ENCODE peak calls at places on chromosomes 16 and 17, in four cellular contexts. N is AG09319, G is GM20000, B is cardiac muscle cell. U is an unnamed sample.

GRCh38 chr17:38656959-38657823 is 17.6 kb downstream of the EPOP start:
- DNase-seq in N (no peak), G (no peak), B (no peak), U (peak; percentile 18)

GRCh38 chr17:67602974-67603373 is 114.8 kb upstream of the NOL11 start:
- DNase-seq in N (no peak), G (peak; percentile 72), B (peak; percentile 49), U (peak; percentile 78)

GRCh38 chr16:84036982-84037425 is 5.6 kb downstream of the SLC38A8 start:
- DNase-seq in N (no peak), G (no peak), B (no peak), U (no peak)

GRCh38 chr17:14926526-14927122 is 338.5 kb downstream of the PMP22 start:
- DNase-seq in N (peak; percentile 50), G (peak; percentile 36), B (peak; percentile 85), U (peak; percentile 41)

GRCh38 chr16:80300876-80301275 is 239.9 kb upstream of the DYNLRB2 start:
- DNase-seq in N (no peak), G (no peak), B (peak; percentile 3), U (no peak)

GRCh38 chr16:51657844-51658243 is 506.8 kb upstream of the SALL1 start:
- DNase-seq in N (no peak), G (no peak), B (no peak), U (no peak)

GRCh38 chr17:50173335-50173941 is 7.6 kb downstream of the SGCA start:
- DNase-seq in N (no peak), G (no peak), B (peak; percentile 87), U (no peak)

GRCh38 chr16:3702082-3702481 is 15.2 kb downstream of the TRAP1 start:
- DNase-seq in N (no peak), G (no peak), B (no peak), U (no peak)

GRCh38 chr16:35752012-35752772 is 2292.8 kb downstream of the TP53TG3F start:
- DNase-seq in N (no peak), G (no peak), B (no peak), U (peak; percentile 21)

GRCh38 chr16:57842606-57843005 is 40.3 kb upstream of the KIFC3 start:
- DNase-seq in N (no peak), G (no peak), B (no peak), U (no peak)

GRCh38 chr16:57145046-57145963 is 40.5 kb downstream of the PSME3IP1 start:
- DNase-seq in N (no peak), G (no peak), B (peak; percentile 29), U (peak; percentile 31)

GRCh38 chr16:1499756-1500464 is 6.8 kb downstream of the TELO2 start:
- DNase-seq in N (no peak), G (no peak), B (no peak), U (no peak)

GRCh38 chr16:53614346-53614745 is 89.3 kb downstream of the RPGRIP1L start:
- DNase-seq in N (no peak), G (no peak), B (peak; percentile 9), U (no peak)

GRCh38 chr16:54160252-54160860 is 126.2 kb downstream of the IRX3 start:
- DNase-seq in N (no peak), G (no peak), B (no peak), U (no peak)

GRCh38 chr17:27621557-27621956 is 9.4 kb upstream of the LGALS9 start:
- DNase-seq in N (no peak), G (no peak), B (no peak), U (no peak)

GRCh38 chr17:6823011-6823442 is 8.5 kb downstream of the TEKT1 start:
- DNase-seq in N (no peak), G (no peak), B (peak; percentile 75), U (no peak)

GRCh38 chr17:27970587-27970986 is 71.9 kb upstream of the NLK start:
- DNase-seq in N (no peak), G (no peak), B (no peak), U (no peak)

GRCh38 chr17:77423589-77424451 is 283.1 kb downstream of the SEC14L1 start:
- DNase-seq in N (peak; percentile 93), G (no peak), B (peak; percentile 96), U (no peak)

GRCh38 chr16:70800306-70800705 is 652 bp downstream of the VAC14 start:
- DNase-seq in N (no peak), G (no peak), B (no peak), U (peak; percentile 20)

DNA sequence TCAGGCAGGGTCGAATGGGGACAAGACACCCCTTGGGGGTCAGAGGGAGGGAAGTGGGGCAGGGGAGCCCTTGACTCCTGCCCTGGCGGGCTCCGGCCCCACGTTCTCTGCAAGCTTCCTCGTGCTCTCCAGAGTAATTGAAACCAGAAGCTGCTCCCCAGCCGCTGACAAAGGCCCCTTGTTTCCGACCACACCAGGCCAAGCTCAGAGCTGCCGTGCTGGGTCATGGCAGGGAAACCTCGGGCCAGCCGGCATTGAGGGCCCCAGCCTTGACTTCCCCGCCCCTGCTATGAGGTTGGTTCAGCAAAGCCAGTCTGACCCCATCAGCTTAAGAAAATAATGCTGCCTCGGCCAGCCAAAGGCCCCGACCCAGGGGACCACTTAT is 43.3 kb downstream of the TIMM22 start:
- DNase-seq in N (no peak), G (no peak), B (peak; percentile 24), U (no peak)
- TF ChIP-seq CTCF in N (no peak), G (no peak), B (no peak), U (no peak)

GRCh38 chr16:50324345-50324744 is 44.4 kb downstream of the BRD7 start:
- DNase-seq in N (no peak), G (no peak), B (no peak), U (no peak)

GRCh38 chr16:50322333-50322732 is 46.5 kb downstream of the BRD7 start:
- DNase-seq in N (no peak), G (no peak), B (no peak), U (no peak)

GRCh38 chr16:50320310-50320709 is 48.5 kb downstream of the BRD7 start:
- DNase-seq in N (no peak), G (no peak), B (no peak), U (no peak)

GRCh38 chr16:50326264-50326663 is 42.5 kb downstream of the BRD7 start:
- DNase-seq in N (no peak), G (no peak), B (no peak), U (no peak)

GRCh38 chr16:50323335-50324011 is 45.3 kb downstream of the BRD7 start:
- DNase-seq in N (no peak), G (no peak), B (peak; percentile 50), U (no peak)
- TF ChIP-seq CTCF in N (peak; percentile 11), G (no peak), B (peak; percentile 23), U (no peak)

GRCh38 chr16:4922721-4923342 is 14.1 kb downstream of the PPL start:
- DNase-seq in N (no peak), G (no peak), B (no peak), U (no peak)
- TF ChIP-seq CTCF in N (no peak), G (no peak), B (no peak), U (no peak)

GRCh38 chr17:79926002-79926307 is 86.7 kb upstream of the CBX4 start:
- DNase-seq in N (no peak), G (no peak), B (no peak), U (no peak)

GRCh38 chr17:79925242-79925957 is 86.2 kb upstream of the CBX4 start:
- DNase-seq in N (peak; percentile 23), G (no peak), B (peak; percentile 63), U (no peak)

GRCh38 chr17:79927136-79927661 is 88.0 kb upstream of the CBX4 start:
- DNase-seq in N (no peak), G (no peak), B (no peak), U (no peak)

GRCh38 chr17:79927688-79928501 is 88.7 kb upstream of the CBX4 start:
- DNase-seq in N (no peak), G (no peak), B (no peak), U (no peak)

GRCh38 chr17:79926308-79927135 is 87.3 kb upstream of the CBX4 start:
- DNase-seq in N (no peak), G (no peak), B (peak; percentile 31), U (no peak)
- TF ChIP-seq CTCF in N (no peak), G (no peak), B (no peak), U (no peak)

DNA sequence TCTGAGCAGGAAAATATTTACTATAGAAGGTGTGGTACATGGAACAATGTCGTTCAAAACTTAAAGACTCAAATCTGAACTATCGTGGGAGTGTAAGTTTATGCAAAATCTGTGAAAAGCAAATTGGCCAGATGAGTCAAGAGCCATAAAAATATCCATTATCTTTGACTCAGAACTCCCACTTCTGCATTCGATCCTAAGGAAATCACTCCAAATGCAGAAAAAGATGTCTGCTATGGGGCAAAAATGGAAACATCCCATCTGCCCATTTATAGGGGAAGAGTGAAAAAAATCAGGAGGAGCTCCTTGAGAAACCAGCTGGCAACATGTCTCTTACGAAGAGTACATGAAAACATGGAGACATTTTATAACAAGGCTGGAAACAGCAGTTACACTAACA is 43.6 kb upstream of the CCDC182 start:
- DNase-seq in N (no peak), G (no peak), B (no peak), U (no peak)
- TF ChIP-seq CTCF in N (no peak), G (no peak), B (no peak), U (no peak)

DNA sequence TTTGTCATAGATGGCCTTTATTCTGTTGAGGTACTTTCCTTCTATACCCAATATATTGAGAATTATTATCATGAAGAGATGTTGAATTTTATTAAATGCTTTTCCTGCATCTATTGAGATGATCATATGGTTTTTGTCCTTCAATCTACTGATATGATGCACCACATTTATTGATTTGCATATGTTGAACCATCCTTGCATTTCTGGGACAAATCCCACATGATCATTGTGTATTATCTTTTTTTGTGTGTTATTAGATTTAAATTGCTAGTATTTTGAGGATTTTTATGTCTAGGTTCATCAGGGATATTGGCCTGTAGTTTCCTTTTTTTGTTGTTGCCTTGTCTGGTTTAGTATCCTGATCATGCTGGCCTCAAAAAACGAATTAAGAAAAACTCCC is 124.5 kb upstream of the CES5A start:
- DNase-seq in N (no peak), G (no peak), B (no peak), U (no peak)
- TF ChIP-seq CTCF in N (no peak), G (no peak), B (no peak), U (no peak)

DNA sequence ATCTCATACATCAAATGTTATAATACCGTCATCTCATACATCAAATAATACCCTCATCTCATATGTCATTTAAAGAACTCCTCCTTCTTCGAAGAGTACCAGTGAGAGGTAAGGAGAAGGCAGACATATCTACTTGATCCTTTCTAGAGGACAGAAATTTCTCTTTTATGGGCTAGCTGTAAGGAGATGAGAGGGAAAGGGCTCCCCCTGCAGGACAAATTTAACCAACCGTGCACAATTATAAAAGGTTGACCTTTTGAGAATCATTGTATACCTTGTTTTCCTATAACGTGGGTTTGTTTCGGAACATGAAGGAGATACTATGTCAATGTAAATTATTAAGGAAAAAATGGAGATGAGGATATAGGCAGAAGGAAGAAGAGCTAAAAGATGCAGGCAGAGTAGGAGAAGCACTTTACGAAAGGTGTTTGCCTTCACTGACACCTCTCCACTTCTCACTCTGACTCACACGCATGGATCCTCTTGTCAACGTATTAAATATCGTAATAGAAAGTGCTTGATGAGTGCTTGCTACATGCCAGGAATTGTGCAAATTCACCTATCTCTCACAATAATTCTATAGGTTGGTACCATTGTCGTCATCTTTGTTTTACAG is 465.9 kb upstream of the ERCC4 start:
- DNase-seq in N (no peak), G (peak; percentile 23), B (no peak), U (peak; percentile 45)
- TF ChIP-seq CTCF in N (no peak), G (no peak), B (no peak), U (peak; percentile 33)

GRCh38 chr16:82345318-82345717 is 175.3 kb upstream of the MPHOSPH6 start:
- DNase-seq in N (no peak), G (no peak), B (no peak), U (no peak)

GRCh38 chr16:82340531-82340930 is 170.5 kb upstream of the MPHOSPH6 start:
- DNase-seq in N (no peak), G (no peak), B (no peak), U (no peak)

GRCh38 chr16:82341146-82341669 is 171.2 kb upstream of the MPHOSPH6 start:
- DNase-seq in N (no peak), G (no peak), B (no peak), U (no peak)

GRCh38 chr16:82344157-82344556 is 174.1 kb upstream of the MPHOSPH6 start:
- DNase-seq in N (no peak), G (peak; percentile 11), B (peak; percentile 3), U (no peak)
- TF ChIP-seq CTCF in N (peak; percentile 14), G (peak; percentile 24), B (peak; percentile 25), U (peak; percentile 19)

U was measured in GM13976.